ENCODE peak calls at places on chromosomes 11 and 22, in nine cellular contexts. One of them, this sample, is unnamed.

GRCh38 chr11:84218318-84218717 is 932.2 kb upstream of the CCDC90B start:
- DNase-seq in germinal center: no peak
- DNase-seq in activated CD8-positive, alpha-beta memory T cell treated with anti-CD3 and anti-CD28 coated beads, Interleukin-2, amount 50 U/mL, for 4 hours: no peak
- DNase-seq in naive thymus-derived CD8-positive, alpha-beta T cell: no peak
- DNase-seq in activated CD4-positive, CD25-positive, alpha-beta regulatory T cell treated with anti-CD3 and anti-CD28 coated beads, Interleukin-2, amount 50 U/mL, for 72 hours: no peak
- DNase-seq in Right ventricle myocardium superior: no peak
- DNase-seq in COLO829: no peak
- DNase-seq in MV-4-11: no peak
- DNase-seq in CD8-positive, alpha-beta memory T cell: no peak
- DNase-seq in this sample: no peak

GRCh38 chr11:2318707-2319106 is 16.9 kb downstream of the TSPAN32 start:
- DNase-seq in Right ventricle myocardium superior: peak
- DNase-seq in activated CD4-positive, CD25-positive, alpha-beta regulatory T cell treated with anti-CD3 and anti-CD28 coated beads, Interleukin-2, amount 50 U/mL, for 72 hours: no peak
- DNase-seq in naive thymus-derived CD8-positive, alpha-beta T cell: no peak
- DNase-seq in CD8-positive, alpha-beta memory T cell: no peak
- DNase-seq in germinal center: no peak
- DNase-seq in MV-4-11: no peak
- DNase-seq in activated CD8-positive, alpha-beta memory T cell treated with anti-CD3 and anti-CD28 coated beads, Interleukin-2, amount 50 U/mL, for 4 hours: no peak
- DNase-seq in COLO829: no peak
- DNase-seq in this sample: no peak

GRCh38 chr11:33926954-33927552 is 35.2 kb upstream of the LMO2 start:
- DNase-seq in MV-4-11: peak
- DNase-seq in activated CD4-positive, CD25-positive, alpha-beta regulatory T cell treated with anti-CD3 and anti-CD28 coated beads, Interleukin-2, amount 50 U/mL, for 72 hours: no peak
- DNase-seq in activated CD8-positive, alpha-beta memory T cell treated with anti-CD3 and anti-CD28 coated beads, Interleukin-2, amount 50 U/mL, for 4 hours: no peak
- DNase-seq in CD8-positive, alpha-beta memory T cell: no peak
- DNase-seq in COLO829: no peak
- DNase-seq in Right ventricle myocardium superior: no peak
- DNase-seq in naive thymus-derived CD8-positive, alpha-beta T cell: no peak
- DNase-seq in germinal center: no peak
- DNase-seq in this sample: no peak

GRCh38 chr11:38524945-38525344 is 1926.9 kb upstream of the RAG2 start:
- DNase-seq in COLO829: no peak
- DNase-seq in naive thymus-derived CD8-positive, alpha-beta T cell: no peak
- DNase-seq in MV-4-11: no peak
- DNase-seq in activated CD8-positive, alpha-beta memory T cell treated with anti-CD3 and anti-CD28 coated beads, Interleukin-2, amount 50 U/mL, for 4 hours: no peak
- DNase-seq in CD8-positive, alpha-beta memory T cell: no peak
- DNase-seq in germinal center: no peak
- DNase-seq in activated CD4-positive, CD25-positive, alpha-beta regulatory T cell treated with anti-CD3 and anti-CD28 coated beads, Interleukin-2, amount 50 U/mL, for 72 hours: no peak
- DNase-seq in Right ventricle myocardium superior: no peak
- DNase-seq in this sample: no peak

GRCh38 chr11:67373916-67374570 is 645 bp upstream of the CLCF1 start:
- DNase-seq in activated CD4-positive, CD25-positive, alpha-beta regulatory T cell treated with anti-CD3 and anti-CD28 coated beads, Interleukin-2, amount 50 U/mL, for 72 hours: peak
- DNase-seq in germinal center: peak
- DNase-seq in Right ventricle myocardium superior: peak
- DNase-seq in COLO829: peak
- DNase-seq in CD8-positive, alpha-beta memory T cell: peak
- DNase-seq in activated CD8-positive, alpha-beta memory T cell treated with anti-CD3 and anti-CD28 coated beads, Interleukin-2, amount 50 U/mL, for 4 hours: peak
- DNase-seq in MV-4-11: peak
- DNase-seq in naive thymus-derived CD8-positive, alpha-beta T cell: no peak
- DNase-seq in this sample: no peak

GRCh38 chr11:28697920-28698827 is 590.0 kb downstream of the METTL15 start:
- DNase-seq in germinal center: peak
- DNase-seq in COLO829: peak
- DNase-seq in CD8-positive, alpha-beta memory T cell: no peak
- DNase-seq in activated CD8-positive, alpha-beta memory T cell treated with anti-CD3 and anti-CD28 coated beads, Interleukin-2, amount 50 U/mL, for 4 hours: no peak
- DNase-seq in MV-4-11: peak
- DNase-seq in activated CD4-positive, CD25-positive, alpha-beta regulatory T cell treated with anti-CD3 and anti-CD28 coated beads, Interleukin-2, amount 50 U/mL, for 72 hours: peak
- DNase-seq in Right ventricle myocardium superior: peak
- DNase-seq in naive thymus-derived CD8-positive, alpha-beta T cell: no peak
- DNase-seq in this sample: no peak

GRCh38 chr11:124078591-124078990 is 36.7 kb upstream of the VWA5A start:
- DNase-seq in germinal center: no peak
- DNase-seq in MV-4-11: no peak
- DNase-seq in Right ventricle myocardium superior: no peak
- DNase-seq in CD8-positive, alpha-beta memory T cell: no peak
- DNase-seq in activated CD8-positive, alpha-beta memory T cell treated with anti-CD3 and anti-CD28 coated beads, Interleukin-2, amount 50 U/mL, for 4 hours: no peak
- DNase-seq in naive thymus-derived CD8-positive, alpha-beta T cell: no peak
- DNase-seq in COLO829: no peak
- DNase-seq in activated CD4-positive, CD25-positive, alpha-beta regulatory T cell treated with anti-CD3 and anti-CD28 coated beads, Interleukin-2, amount 50 U/mL, for 72 hours: no peak
- DNase-seq in this sample: no peak

GRCh38 chr22:46278656-46279645 is 11.1 kb downstream of the TTC38 start:
- DNase-seq in COLO829: no peak
- DNase-seq in Right ventricle myocardium superior: no peak
- DNase-seq in naive thymus-derived CD8-positive, alpha-beta T cell: no peak
- DNase-seq in activated CD4-positive, CD25-positive, alpha-beta regulatory T cell treated with anti-CD3 and anti-CD28 coated beads, Interleukin-2, amount 50 U/mL, for 72 hours: no peak
- DNase-seq in CD8-positive, alpha-beta memory T cell: no peak
- DNase-seq in activated CD8-positive, alpha-beta memory T cell treated with anti-CD3 and anti-CD28 coated beads, Interleukin-2, amount 50 U/mL, for 4 hours: no peak
- DNase-seq in MV-4-11: no peak
- DNase-seq in germinal center: no peak
- DNase-seq in this sample: no peak

GRCh38 chr22:45329536-45329936 is 19.8 kb downstream of the FAM118A start:
- DNase-seq in naive thymus-derived CD8-positive, alpha-beta T cell: no peak
- DNase-seq in activated CD8-positive, alpha-beta memory T cell treated with anti-CD3 and anti-CD28 coated beads, Interleukin-2, amount 50 U/mL, for 4 hours: no peak
- DNase-seq in Right ventricle myocardium superior: peak
- DNase-seq in CD8-positive, alpha-beta memory T cell: no peak
- DNase-seq in MV-4-11: no peak
- DNase-seq in activated CD4-positive, CD25-positive, alpha-beta regulatory T cell treated with anti-CD3 and anti-CD28 coated beads, Interleukin-2, amount 50 U/mL, for 72 hours: no peak
- DNase-seq in germinal center: no peak
- DNase-seq in COLO829: peak
- DNase-seq in this sample: no peak

GRCh38 chr11:31643831-31644230 is 134.3 kb downstream of the ELP4 start:
- DNase-seq in COLO829: no peak
- DNase-seq in MV-4-11: no peak
- DNase-seq in activated CD8-positive, alpha-beta memory T cell treated with anti-CD3 and anti-CD28 coated beads, Interleukin-2, amount 50 U/mL, for 4 hours: no peak
- DNase-seq in CD8-positive, alpha-beta memory T cell: no peak
- DNase-seq in naive thymus-derived CD8-positive, alpha-beta T cell: no peak
- DNase-seq in activated CD4-positive, CD25-positive, alpha-beta regulatory T cell treated with anti-CD3 and anti-CD28 coated beads, Interleukin-2, amount 50 U/mL, for 72 hours: no peak
- DNase-seq in germinal center: no peak
- DNase-seq in Right ventricle myocardium superior: no peak
- DNase-seq in this sample: no peak

This sample was measured in D721Med.